ENCODE peak calls at places on chromosomes 16 and 17, in eight cellular contexts. M is LNCaP clone FGC, S is Kasumi-1, P is nephron progenitor cell, D is cardiac muscle cell, I is GDM1, U is heart left ventricle, K is lower lobe of right lung. F is an unnamed sample.

GRCh38 chr16:20803561-20804214 is 2.6 kb downstream of the ERI2 start:
- DNase-seq in P (no peak), K (no peak), M (no peak), U (no peak), D (no peak), S (no peak), I (no peak), F (no peak)

GRCh38 chr17:68777243-68777855 is 176.2 kb upstream of the FAM20A start:
- DNase-seq in P (peak; percentile 45), U (peak; percentile 67), M (no peak), S (peak; percentile 52), D (peak; percentile 71), K (no peak), I (peak; percentile 14), F (peak; percentile 72)

GRCh38 chr17:20993863-20994778 is 48.7 kb downstream of the USP22 start:
- DNase-seq in M (no peak), S (no peak), P (no peak), I (no peak), U (no peak), K (peak; percentile 65), D (no peak), F (no peak)

GRCh38 chr17:412211-413015 is 59.8 kb upstream of the RPH3AL start:
- DNase-seq in M (peak; percentile 18), P (peak; percentile 53), D (peak; percentile 62), I (peak; percentile 50), S (peak; percentile 58), U (peak; percentile 57), K (no peak), F (peak; percentile 68)

GRCh38 chr17:50541916-50542688 is 4.9 kb upstream of the SPATA20 start:
- DNase-seq in S (peak; percentile 68), D (peak; percentile 95), K (peak; percentile 90), P (peak; percentile 95), I (peak; percentile 71), M (no peak), U (peak; percentile 88), F (peak; percentile 94)

GRCh38 chr16:11914210-11914758 is 1.5 kb downstream of the GSPT1 start:
- DNase-seq in S (no peak), K (no peak), I (no peak), M (no peak), P (no peak), D (no peak), U (no peak), F (no peak)

GRCh38 chr16:12025926-12026325 is 49.4 kb downstream of the SNX29 start:
- DNase-seq in S (no peak), M (no peak), P (no peak), K (no peak), D (no peak), I (no peak), U (no peak), F (no peak)

GRCh38 chr17:1083451-1084187 is 86.7 kb downstream of the TIMM22 start:
- DNase-seq in M (no peak), P (no peak), U (no peak), K (peak; percentile 35), S (no peak), I (no peak), D (no peak), F (no peak)

GRCh38 chr17:50892101-50892776 is 26.1 kb upstream of the TOB1 start:
- DNase-seq in P (no peak), D (no peak), K (no peak), M (no peak), S (no peak), I (no peak), U (no peak), F (no peak)

GRCh38 chr16:85172465-85173071 is 60.3 kb upstream of the CIBAR2 start:
- DNase-seq in S (peak; percentile 8), D (peak; percentile 60), P (peak; percentile 43), I (no peak), M (no peak), K (peak; percentile 47), U (no peak), F (no peak)

GRCh38 chr16:77833906-77834599 is 45.7 kb downstream of the VAT1L start:
- DNase-seq in U (no peak), I (no peak), K (no peak), D (no peak), S (no peak), P (no peak), M (no peak), F (no peak)

GRCh38 chr16:12208341-12209035 is 232.0 kb downstream of the SNX29 start:
- DNase-seq in I (no peak), S (no peak), K (no peak), M (no peak), D (no peak), U (no peak), P (no peak), F (no peak)

GRCh38 chr17:65855245-65855644 is 293.8 kb upstream of the AXIN2 start:
- DNase-seq in D (no peak), K (no peak), P (no peak), U (no peak), M (no peak), S (no peak), I (no peak), F (no peak)

GRCh38 chr16:49593423-49594040 is 219.9 kb downstream of the C16orf78 start:
- DNase-seq in P (no peak), U (no peak), K (no peak), M (no peak), S (no peak), I (no peak), D (no peak), F (peak; percentile 23)

GRCh38 chr17:32909787-32910369 is 18.1 kb upstream of the TMEM98 start:
- DNase-seq in D (peak; percentile 87), M (peak; percentile 77), K (no peak), I (no peak), S (peak; percentile 55), P (peak; percentile 71), U (peak; percentile 71), F (peak; percentile 90)

GRCh38 chr17:44914148-44914547 is 1.2 kb downstream of the GFAP start:
- DNase-seq in P (no peak), K (peak; percentile 25), S (no peak), M (no peak), I (no peak), U (no peak), D (no peak), F (no peak)

GRCh38 chr16:9996191-9996590 is 186.0 kb downstream of the GRIN2A start:
- DNase-seq in U (no peak), P (peak; percentile 2), K (no peak), D (no peak), S (no peak), I (no peak), M (no peak), F (no peak)

GRCh38 chr16:19105131-19105530 is 8.6 kb upstream of the ITPRIPL2 start:
- DNase-seq in U (no peak), K (no peak), D (no peak), I (no peak), M (no peak), P (no peak), S (no peak), F (no peak)

GRCh38 chr17:29004081-29004692 is 1.6 kb downstream of the SEZ6 start:
- DNase-seq in K (no peak), P (peak; percentile 40), D (peak; percentile 79), I (no peak), M (no peak), U (no peak), S (no peak), F (peak; percentile 57)

GRCh38 chr17:68289473-68289872 is 1.5 kb downstream of the SLC16A6 start:
- DNase-seq in U (no peak), K (no peak), P (no peak), M (no peak), S (no peak), I (no peak), D (no peak), F (no peak)

GRCh38 chr16:77592021-77592420 is 130.3 kb upstream of the NUDT7 start:
- DNase-seq in I (no peak), S (no peak), K (no peak), D (no peak), U (no peak), P (no peak), M (no peak), F (no peak)

GRCh38 chr16:82070656-82071369 is 35.8 kb downstream of the HSD17B2 start:
- DNase-seq in I (no peak), M (no peak), P (no peak), U (no peak), D (no peak), K (no peak), S (no peak), F (no peak)

GRCh38 chr16:4734730-4735575 is 616 bp downstream of the DNAAF8 start:
- DNase-seq in M (peak; percentile 13), I (peak; percentile 67), K (peak; percentile 93), U (peak; percentile 90), D (peak; percentile 93), P (peak; percentile 96), S (peak; percentile 54), F (peak; percentile 90)

GRCh38 chr17:5522476-5522875 is 36.1 kb downstream of the MIS12 start:
- DNase-seq in U (no peak), P (no peak), D (no peak), I (no peak), S (no peak), M (no peak), K (no peak), F (no peak)

GRCh38 chr17:9875441-9875840 is 29.6 kb downstream of the RCVRN start:
- DNase-seq in K (no peak), P (no peak), I (no peak), U (no peak), M (no peak), D (no peak), S (no peak), F (no peak)

GRCh38 chr16:86575754-86576557 is 2.4 kb upstream of the FOXL1 start:
- DNase-seq in P (peak; percentile 94), M (peak; percentile 8), D (peak; percentile 96), K (no peak), U (peak; percentile 84), S (no peak), I (no peak), F (peak; percentile 93)

GRCh38 chr17:11290814-11291213 is 49.8 kb downstream of the SHISA6 start:
- DNase-seq in D (no peak), M (no peak), I (no peak), U (no peak), S (no peak), K (no peak), P (no peak), F (no peak)

GRCh38 chr16:85120006-85120340 is 7.7 kb upstream of the CIBAR2 start:
- DNase-seq in I (no peak), U (no peak), K (no peak), M (no peak), P (no peak), D (no peak), S (no peak), F (no peak)